ENCODE peak calls at places on chromosomes 1 and 21, in ten cellular contexts. T is aorta; Q is mesendoderm; A is SHP77; N is iPS DF 19.7; L is HuH-7; P is activated CD4-positive, alpha-beta T cell treated with anti-CD3 and anti-CD28 coated beads, Interleukin-2, amount 50 U/mL, for 1 hour; W is GM06990; K is naive thymus-derived CD8-positive, alpha-beta T cell; I is OCI-M1. H is an unnamed sample.

GRCh38 chr1:21337931-21338567 is 47.8 kb upstream of the ECE1 start:
- DNase-seq in Q (no peak), P (no peak), I (peak), W (no peak), T (peak), L (no peak), N (no peak), A (no peak), K (no peak), H (peak)

GRCh38 chr21:38479641-38480515 is 18.4 kb downstream of the ERG start:
- DNase-seq in W (no peak), Q (no peak), A (no peak), T (no peak), L (no peak), I (no peak), K (no peak), N (no peak), P (no peak), H (no peak)

GRCh38 chr1:84584126-84584525 is 9.9 kb upstream of the CTBS start:
- DNase-seq in W (no peak), P (no peak), T (no peak), A (no peak), I (no peak), N (no peak), L (no peak), Q (no peak), K (no peak), H (no peak)

GRCh38 chr1:2331200-2331544 is 60.2 kb downstream of the MORN1 start:
- DNase-seq in P (no peak), T (no peak), W (no peak), I (no peak), K (no peak), Q (no peak), N (no peak), A (no peak), L (no peak), H (no peak)

GRCh38 chr1:175648927-175649326 is 94.5 kb downstream of the TNR start:
- DNase-seq in A (no peak), Q (no peak), T (no peak), N (no peak), I (no peak), P (no peak), L (no peak), W (no peak), K (no peak), H (no peak)

GRCh38 chr1:10117865-10118264 is 85.1 kb downstream of the UBE4B start:
- DNase-seq in W (no peak), T (no peak), Q (no peak), L (no peak), A (no peak), N (no peak), I (no peak), P (no peak), K (no peak), H (no peak)

GRCh38 chr1:14980801-14981200 is 172.7 kb upstream of the TMEM51 start:
- DNase-seq in N (no peak), I (no peak), P (no peak), T (no peak), L (no peak), K (no peak), A (no peak), Q (peak), W (no peak), H (no peak)

GRCh38 chr1:150559627-150560010 is 10.4 kb downstream of the ADAMTSL4 start:
- DNase-seq in A (no peak), I (no peak), P (no peak), L (no peak), W (no peak), Q (no peak), K (no peak), N (no peak), T (no peak), H (no peak)

GRCh38 chr1:210362526-210362925 is 33.8 kb downstream of the HHAT start:
- DNase-seq in P (no peak), I (no peak), T (no peak), Q (no peak), K (no peak), A (no peak), W (no peak), L (no peak), N (no peak), H (no peak)

GRCh38 chr1:231192620-231193163 is 30.8 kb downstream of the TRIM67 start:
- DNase-seq in T (peak), A (no peak), Q (no peak), L (no peak), P (no peak), K (no peak), N (no peak), I (no peak), W (no peak), H (peak)

GRCh38 chr1:28232558-28233263 is at the start of gene DNAJC8:
- DNase-seq in T (peak), W (peak), L (peak), N (peak), Q (peak), K (peak), A (peak), P (peak), I (peak), H (peak)

GRCh38 chr1:109873278-109874175 is 37.1 kb upstream of the CSF1 start:
- DNase-seq in Q (peak), W (no peak), P (no peak), L (no peak), I (no peak), N (no peak), A (no peak), T (no peak), K (no peak), H (no peak)

GRCh38 chr1:48222501-48223242 is at the start of gene SLC5A9:
- DNase-seq in P (no peak), L (peak), T (peak), N (no peak), Q (no peak), W (no peak), K (no peak), I (no peak), A (no peak), H (no peak)

GRCh38 chr1:210586785-210587184 is 258.1 kb downstream of the HHAT start:
- DNase-seq in Q (no peak), I (no peak), P (no peak), W (no peak), A (no peak), K (no peak), N (no peak), T (no peak), L (no peak), H (peak)

GRCh38 chr1:24805534-24806301 is 60.5 kb downstream of the CLIC4 start:
- DNase-seq in A (no peak), T (no peak), W (no peak), L (no peak), I (no peak), K (no peak), P (no peak), N (no peak), Q (no peak), H (no peak)

GRCh38 chr1:153395136-153395685 is 4.3 kb upstream of the S100A8 start:
- DNase-seq in T (peak), W (no peak), L (no peak), I (no peak), P (no peak), Q (no peak), A (no peak), N (no peak), K (no peak), H (no peak)

GRCh38 chr1:201900476-201900875 is 11.8 kb downstream of the SHISA4 start:
- DNase-seq in K (no peak), I (no peak), N (no peak), L (no peak), A (no peak), T (no peak), Q (no peak), W (no peak), P (no peak), H (no peak)

GRCh38 chr21:21165063-21165645 is 166.9 kb downstream of the NCAM2 start:
- DNase-seq in K (no peak), N (no peak), P (no peak), L (no peak), Q (peak), T (peak), A (no peak), I (no peak), W (no peak), H (no peak)

GRCh38 chr1:245319161-245319560 is 164.4 kb downstream of the KIF26B start:
- DNase-seq in W (no peak), P (no peak), I (no peak), L (no peak), K (no peak), N (no peak), Q (no peak), T (no peak), A (peak), H (no peak)

GRCh38 chr1:235238558-235238957 is 77.5 kb upstream of the RBM34 start:
- DNase-seq in N (no peak), K (no peak), P (no peak), L (no peak), T (no peak), W (no peak), I (no peak), A (no peak), Q (no peak), H (no peak)

GRCh38 chr1:229924639-229925038 is 142.4 kb upstream of the GALNT2 start:
- DNase-seq in I (no peak), T (no peak), W (no peak), A (no peak), P (no peak), N (no peak), K (no peak), L (no peak), Q (no peak), H (no peak)

GRCh38 chr1:226893936-226894335 is 23.5 kb downstream of the PSEN2 start:
- DNase-seq in W (no peak), P (no peak), A (no peak), L (no peak), K (no peak), I (no peak), Q (no peak), N (no peak), T (no peak), H (no peak)

GRCh38 chr1:101474039-101474665 is 237.3 kb downstream of the S1PR1 start:
- DNase-seq in P (no peak), L (peak), Q (peak), A (peak), T (no peak), N (peak), W (no peak), I (peak), K (no peak), H (no peak)

GRCh38 chr1:246048693-246049092 is 458.4 kb downstream of the SMYD3 start:
- DNase-seq in N (no peak), P (no peak), L (no peak), A (no peak), W (no peak), I (no peak), T (no peak), K (no peak), Q (no peak), H (no peak)

GRCh38 chr1:64393790-64394189 is 76.1 kb upstream of the CACHD1 start:
- DNase-seq in P (no peak), K (no peak), A (no peak), W (no peak), Q (no peak), N (no peak), I (no peak), L (no peak), T (no peak), H (no peak)

GRCh38 chr1:44592208-44593145 is 81.8 kb downstream of the TMEM53 start:
- DNase-seq in Q (peak), A (peak), L (no peak), I (no peak), K (no peak), T (no peak), P (no peak), N (no peak), W (no peak), H (no peak)

GRCh38 chr1:227779651-227780050 is 35.8 kb upstream of the PRSS38 start:
- DNase-seq in A (no peak), I (no peak), P (no peak), L (no peak), Q (no peak), T (no peak), N (no peak), W (no peak), K (no peak), H (no peak)

GRCh38 chr1:27348861-27349783 is 7.3 kb downstream of the SYTL1 start:
- DNase-seq in K (peak), N (no peak), I (no peak), W (no peak), L (peak), P (peak), T (no peak), A (no peak), Q (peak), H (no peak)

GRCh38 chr1:145997156-145998023 is 1.0 kb upstream of the TXNIP start:
- DNase-seq in P (peak), N (no peak), Q (peak), W (peak), I (peak), A (peak), L (no peak), K (peak), T (no peak), H (peak)

GRCh38 chr21:43719748-43720538 is 1.0 kb downstream of the PDXK start:
- DNase-seq in W (no peak), P (peak), K (no peak), L (no peak), Q (no peak), I (no peak), N (no peak), T (peak), A (peak), H (no peak)

GRCh38 chr1:53860967-53861411 is 22.9 kb upstream of the NDC1 start:
- DNase-seq in I (peak), W (no peak), P (peak), K (peak), A (peak), L (peak), Q (peak), N (peak), T (no peak), H (no peak)

GRCh38 chr1:196115641-196116040 is 492.6 kb downstream of the KCNT2 start:
- DNase-seq in W (no peak), P (no peak), Q (peak), I (peak), L (no peak), A (no peak), K (no peak), T (peak), N (no peak), H (no peak)

GRCh38 chr1:10968411-10968826 is 44.0 kb upstream of the TARDBP start:
- DNase-seq in K (no peak), I (no peak), N (no peak), P (no peak), A (peak), T (no peak), W (peak), L (no peak), Q (no peak), H (peak)

GRCh38 chr1:24409535-24409934 is 4.0 kb downstream of the STPG1 start:
- DNase-seq in A (no peak), W (no peak), P (no peak), T (no peak), Q (no peak), K (no peak), I (no peak), L (no peak), N (no peak), H (no peak)

GRCh38 chr1:23004112-23004511 is 11.5 kb downstream of the TEX46 start:
- DNase-seq in T (no peak), N (no peak), I (no peak), K (no peak), W (no peak), P (no peak), L (no peak), A (no peak), Q (no peak), H (no peak)

GRCh38 chr1:208524376-208524775 is 280.2 kb upstream of the PLXNA2 start:
- DNase-seq in K (no peak), W (no peak), L (no peak), N (no peak), Q (no peak), I (no peak), T (no peak), A (no peak), P (no peak), H (no peak)

GRCh38 chr1:201354151-201354900 is 23.2 kb downstream of the TNNT2 start:
- DNase-seq in I (no peak), T (peak), W (no peak), K (no peak), P (no peak), L (no peak), Q (no peak), N (no peak), A (no peak), H (no peak)

GRCh38 chr1:85330206-85330605 is 53.8 kb upstream of the BCL10 start:
- DNase-seq in L (no peak), K (no peak), A (no peak), I (no peak), Q (peak), W (no peak), N (no peak), T (no peak), P (no peak), H (no peak)

H was measured in NCI-H1092.